ENCODE peak calls at places on chromosomes 3 and 15, in four cellular contexts. I is K562, S is SK-N-SH, M is HepG2. P is an unnamed sample.

GRCh38 chr15:75727851-75728715 is 15.4 kb upstream of the CSPG4 start:
- DNase-seq in I (no peak), S (peak; percentile 78), M (peak; percentile 23), P (peak; percentile 13)

GRCh38 chr3:111012388-111013248 is 59.0 kb upstream of the NECTIN3 start:
- DNase-seq in I (no peak), S (peak; percentile 39), M (peak; percentile 53), P (peak; percentile 39)

GRCh38 chr3:61646851-61647525 is 85.6 kb downstream of the PTPRG start:
- DNase-seq in I (no peak), S (no peak), M (no peak), P (no peak)

GRCh38 chr3:25441234-25441856 is 13.3 kb downstream of the RARB start:
- DNase-seq in I (peak; percentile 57), S (no peak), M (no peak), P (peak; percentile 15)

GRCh38 chr3:195058311-195059005 is 212.5 kb downstream of the XXYLT1 start:
- DNase-seq in I (no peak), S (no peak), M (no peak), P (no peak)

GRCh38 chr3:7075120-7075519 is 214.2 kb downstream of the GRM7 start:
- DNase-seq in I (no peak), S (no peak), M (no peak), P (no peak)

GRCh38 chr15:43184407-43185160 is 619 bp upstream of the CCNDBP1 start:
- DNase-seq in I (peak; percentile 37), S (no peak), M (no peak), P (no peak)

GRCh38 chr3:43191116-43191515 is 85.2 kb upstream of the POMGNT2 start:
- DNase-seq in I (no peak), S (no peak), M (no peak), P (no peak)

GRCh38 chr3:168250415-168250861 is 154.7 kb upstream of the GOLIM4 start:
- DNase-seq in I (no peak), S (peak; percentile 15), M (no peak), P (no peak)

GRCh38 chr15:57519806-57520205 is 71.9 kb upstream of the MYZAP start:
- DNase-seq in I (no peak), S (no peak), M (no peak), P (no peak)

GRCh38 chr15:57516327-57517026 is 75.2 kb upstream of the MYZAP start:
- DNase-seq in I (no peak), S (no peak), M (no peak), P (no peak)

GRCh38 chr15:57518779-57519410 is 72.8 kb upstream of the MYZAP start:
- DNase-seq in I (no peak), S (no peak), M (no peak), P (no peak)

GRCh38 chr15:57521503-57521902 is 70.2 kb upstream of the MYZAP start:
- DNase-seq in I (no peak), S (no peak), M (no peak), P (no peak)

DNA sequence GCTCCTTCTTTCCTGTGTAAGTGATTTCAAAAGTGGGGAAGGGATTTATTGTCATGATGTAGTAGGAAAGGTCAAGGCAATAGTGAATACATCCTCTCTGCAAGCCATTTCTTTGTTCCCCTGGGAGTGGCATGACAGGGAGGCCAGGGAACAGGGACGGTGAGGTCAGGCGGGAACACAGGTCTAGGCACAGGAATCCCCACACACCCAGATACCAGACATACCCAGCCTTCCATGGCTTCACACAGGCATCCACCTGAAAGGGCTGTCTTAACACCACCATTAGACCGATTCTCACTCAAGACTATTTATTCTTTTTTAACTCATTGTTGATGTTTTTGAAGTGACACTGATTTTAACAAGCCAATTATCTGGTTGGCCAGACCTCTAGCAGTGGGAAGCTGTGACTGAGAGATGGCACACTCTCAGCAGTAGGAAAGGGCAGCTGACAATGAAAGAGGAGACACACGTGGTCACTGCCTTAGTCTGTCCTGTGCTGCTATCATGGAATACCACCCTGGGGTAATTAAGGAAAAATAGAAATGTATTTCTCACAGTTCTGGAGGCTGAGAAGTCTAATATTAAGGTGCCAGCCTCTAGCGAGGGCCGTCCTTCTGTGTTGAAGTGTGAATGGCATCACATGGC is 74.6 kb upstream of the MYZAP start:
- DNase-seq in I (no peak), S (no peak), M (no peak), P (no peak)
- TF ChIP-seq ELF1 in I (no peak), S (no peak), M (no peak), P (no peak)

GRCh38 chr3:66593978-66594377 is 93.2 kb upstream of the LRIG1 start:
- DNase-seq in I (no peak), S (no peak), M (peak; percentile 74), P (peak; percentile 68)
- TF ChIP-seq SIN3A in I (no peak), S (no peak), M (no peak), P (peak; percentile 42)

GRCh38 chr3:108410531-108410984 is 99.8 kb downstream of the MYH15 start:
- DNase-seq in I (no peak), S (no peak), M (no peak), P (no peak)
- TF ChIP-seq POLR2AphosphoS5 in I (no peak), S (no peak), M (no peak), P (no peak)

GRCh38 chr15:81178365-81178764 is 18.3 kb upstream of the IL16 start:
- DNase-seq in I (no peak), S (no peak), M (no peak), P (no peak)

GRCh38 chr15:81174125-81174524 is 22.6 kb upstream of the IL16 start:
- DNase-seq in I (no peak), S (no peak), M (no peak), P (no peak)

GRCh38 chr15:81174759-81175327 is 21.8 kb upstream of the IL16 start:
- DNase-seq in I (no peak), S (no peak), M (no peak), P (no peak)

GRCh38 chr15:81175496-81175895 is 21.2 kb upstream of the IL16 start:
- DNase-seq in I (no peak), S (no peak), M (no peak), P (no peak)

GRCh38 chr15:81176291-81176893 is 20.3 kb upstream of the IL16 start:
- DNase-seq in I (no peak), S (no peak), M (no peak), P (no peak)
- TF ChIP-seq ELF1 in I (no peak), S (no peak), M (no peak), P (no peak)

GRCh38 chr3:78745847-78746246 is 1022.0 kb downstream of the ROBO1 start:
- DNase-seq in I (no peak), S (no peak), M (no peak), P (no peak)

GRCh38 chr3:78754066-78754743 is 1013.6 kb downstream of the ROBO1 start:
- DNase-seq in I (no peak), S (no peak), M (peak; percentile 84), P (no peak)

DNA sequence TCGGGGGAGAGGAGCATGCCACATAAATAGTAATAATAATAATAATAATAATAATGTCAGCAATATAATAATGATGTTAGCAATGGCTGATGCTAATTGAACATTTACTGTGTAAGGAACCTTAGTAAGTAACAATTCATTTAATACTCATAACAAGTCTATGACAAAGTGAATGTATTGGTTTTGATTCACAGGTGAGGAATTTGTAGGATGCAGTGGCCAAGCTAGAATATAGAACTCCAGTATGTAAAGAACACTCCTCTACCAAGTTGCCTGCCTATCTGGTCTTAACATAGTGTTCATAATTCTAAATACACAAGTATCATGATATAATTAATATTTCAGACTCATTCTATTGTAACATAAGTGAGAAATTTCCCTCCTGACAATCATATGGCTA is 1016.5 kb downstream of the ROBO1 start:
- DNase-seq in I (no peak), S (no peak), M (no peak), P (no peak)
- TF ChIP-seq SIN3A in I (no peak), S (no peak), M (no peak), P (no peak)

GRCh38 chr3:15102256-15102655 is 3.3 kb upstream of the RBSN start:
- DNase-seq in I (no peak), S (no peak), M (no peak), P (no peak)

GRCh38 chr3:15097889-15098288 is 1.1 kb downstream of the RBSN start:
- DNase-seq in I (no peak), S (no peak), M (no peak), P (no peak)

GRCh38 chr3:15096026-15096425 is 2.9 kb downstream of the RBSN start:
- DNase-seq in I (no peak), S (no peak), M (no peak), P (no peak)

GRCh38 chr3:15099364-15100098 is 583 bp upstream of the RBSN start:
- DNase-seq in I (peak; percentile 20), S (peak; percentile 47), M (no peak), P (no peak)

DNA sequence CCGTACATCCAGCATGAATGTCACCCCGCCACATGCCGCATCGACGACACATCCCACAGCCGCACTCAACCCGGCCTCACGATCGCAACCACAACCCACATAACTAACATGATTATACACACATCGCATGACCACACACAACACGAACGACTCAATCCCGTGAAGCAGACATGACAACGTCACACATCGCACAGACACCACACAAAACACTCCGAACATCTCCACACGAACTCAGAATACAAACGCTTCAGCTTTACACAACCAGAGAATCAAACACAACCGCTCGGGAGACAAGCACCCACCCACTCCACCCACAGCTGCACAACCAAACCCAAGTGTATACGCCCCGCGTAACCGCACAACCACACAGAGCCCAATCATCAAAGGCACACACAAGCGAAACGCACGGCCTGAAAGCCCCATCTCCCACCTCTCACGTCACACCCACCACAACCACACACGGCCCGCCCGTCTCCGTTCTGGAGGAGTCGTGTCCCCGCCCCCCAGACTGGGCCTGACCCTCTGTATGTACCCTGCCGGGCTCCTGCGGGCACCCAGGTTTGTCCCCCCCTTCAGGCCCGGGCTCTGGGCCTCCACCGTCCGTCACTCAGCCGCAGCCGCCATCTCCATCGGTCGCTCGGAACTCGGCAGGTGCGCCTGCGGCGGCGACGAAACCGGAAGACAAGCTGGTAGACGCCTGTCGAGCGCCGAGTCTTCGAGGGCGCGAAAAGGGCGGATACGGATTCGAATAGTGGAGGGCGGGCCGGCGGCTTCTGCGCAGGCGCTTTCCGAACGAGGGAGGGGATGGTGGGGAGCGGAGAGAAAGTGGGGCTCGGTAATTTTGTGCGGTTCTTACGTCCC is at the start of gene RBSN:
- DNase-seq in I (peak; percentile 96), S (peak; percentile 94), M (peak; percentile 88), P (peak; percentile 83)
- TF ChIP-seq POLR2AphosphoS5 in I (peak; percentile 78), S (peak; percentile 91), M (peak; percentile 95), P (peak; percentile 83)